ENCODE peak calls at places on chromosomes 16 and 17, in four cellular contexts. M, F, Z and Y are unnamed samples.

GRCh38 chr16:68744744-68745280 is 7.7 kb downstream of the CDH1 start:
- DNase-seq in F (no peak), M (peak), Z (no peak), Y (no peak)

GRCh38 chr16:19348578-19349315 is 63.2 kb downstream of the CLEC19A start:
- DNase-seq in F (no peak), M (no peak), Z (no peak), Y (no peak)

GRCh38 chr16:53052519-53053501 is at the start of gene CHD9NB:
- DNase-seq in Z (peak), F (no peak), M (peak), Y (no peak)

GRCh38 chr17:38452719-38453118 is 24.5 kb downstream of the ARHGAP23 start:
- DNase-seq in M (no peak), F (no peak), Z (no peak), Y (no peak)

GRCh38 chr16:31225193-31225592 is 8.3 kb upstream of the PYDC1 start:
- DNase-seq in Z (no peak), F (no peak), M (no peak), Y (no peak)

GRCh38 chr16:10265770-10266615 is 83.8 kb upstream of the GRIN2A start:
- DNase-seq in M (no peak), F (no peak), Z (no peak), Y (no peak)

GRCh38 chr17:9217151-9218067 is 196.1 kb downstream of the NTN1 start:
- DNase-seq in F (no peak), Z (no peak), M (no peak), Y (no peak)

GRCh38 chr16:66003196-66003595 is 363.3 kb upstream of the CDH5 start:
- DNase-seq in F (no peak), M (no peak), Z (no peak), Y (no peak)

GRCh38 chr17:34571428-34572130 is 7.8 kb upstream of the TMEM132E start:
- DNase-seq in M (no peak), Z (no peak), F (no peak), Y (no peak)

GRCh38 chr16:80580109-80580832 is 39.5 kb downstream of the DYNLRB2 start:
- DNase-seq in Z (no peak), F (peak), M (no peak), Y (peak)

GRCh38 chr16:78097522-78097921 is 1.9 kb upstream of the WWOX start:
- DNase-seq in F (no peak), M (no peak), Z (no peak), Y (no peak)

GRCh38 chr16:11535494-11535893 is 51.2 kb downstream of the LITAF start:
- DNase-seq in M (no peak), F (no peak), Z (no peak), Y (no peak)

GRCh38 chr17:27762527-27763305 is 37.6 kb downstream of the NOS2 start:
- DNase-seq in M (no peak), F (no peak), Z (peak), Y (no peak)

GRCh38 chr17:66221755-66222530 is 7.3 kb downstream of the APOH start:
- DNase-seq in F (no peak), M (no peak), Z (no peak), Y (no peak)

GRCh38 chr16:49183911-49184310 is 97.7 kb downstream of the CBLN1 start:
- DNase-seq in Z (peak), F (no peak), M (peak), Y (no peak)

GRCh38 chr16:72635104-72635503 is 412.8 kb downstream of the ZFHX3 start:
- DNase-seq in F (no peak), Z (no peak), M (no peak), Y (no peak)

GRCh38 chr16:65717006-65717720 is 595.3 kb upstream of the CDH11 start:
- DNase-seq in F (no peak), Z (no peak), M (no peak), Y (no peak)

GRCh38 chr16:10968509-10968908 is 24.1 kb downstream of the CLEC16A start:
- DNase-seq in F (no peak), M (no peak), Z (no peak), Y (no peak)

GRCh38 chr17:27980035-27980434 is 62.4 kb upstream of the NLK start:
- DNase-seq in M (no peak), F (no peak), Z (no peak), Y (no peak)

GRCh38 chr17:72465191-72466024 is 344.6 kb downstream of the SOX9 start:
- DNase-seq in F (peak), M (no peak), Z (no peak), Y (no peak)

GRCh38 chr17:75774988-75775668 is 9.5 kb upstream of the UNK start:
- DNase-seq in Z (no peak), F (no peak), M (no peak), Y (no peak)

GRCh38 chr17:33438578-33438977 is 145.5 kb upstream of the ASIC2 start:
- DNase-seq in M (no peak), Z (no peak), F (no peak), Y (no peak)

GRCh38 chr17:56914641-56915263 is 903 bp upstream of the TRIM25 start:
- DNase-seq in M (no peak), F (no peak), Z (peak), Y (no peak)

GRCh38 chr16:82061861-82062525 is 26.9 kb downstream of the HSD17B2 start:
- DNase-seq in M (peak), Z (peak), F (no peak), Y (peak)

GRCh38 chr17:2931426-2931825 is 132.0 kb downstream of the OR1D5 start:
- DNase-seq in F (no peak), Z (no peak), M (no peak), Y (no peak)

GRCh38 chr17:81565231-81565630 is 13.1 kb upstream of the FAAP100 start:
- DNase-seq in Z (no peak), M (no peak), F (no peak), Y (no peak)

GRCh38 chr17:74778960-74779359 is 2.8 kb upstream of the NAT9 start:
- DNase-seq in Z (peak), F (no peak), M (peak), Y (no peak)

GRCh38 chr16:56348168-56349085 is 76.9 kb downstream of the AMFR start:
- DNase-seq in Z (no peak), M (no peak), F (no peak), Y (no peak)

GRCh38 chr16:56347166-56347565 is 78.2 kb downstream of the AMFR start:
- DNase-seq in F (no peak), Z (no peak), M (no peak), Y (no peak)

GRCh38 chr16:56349086-56349415 is 76.3 kb downstream of the AMFR start:
- DNase-seq in F (no peak), M (no peak), Z (no peak), Y (no peak)

GRCh38 chr16:56346131-56346890 is 79.0 kb downstream of the AMFR start:
- DNase-seq in F (no peak), M (no peak), Z (no peak), Y (no peak)

GRCh38 chr16:56347670-56348069 is 77.7 kb downstream of the AMFR start:
- DNase-seq in Z (no peak), M (no peak), F (no peak), Y (no peak)
- TF ChIP-seq SPI1 in Z (no peak), M (no peak), F (no peak), Y (no peak)

DNA sequence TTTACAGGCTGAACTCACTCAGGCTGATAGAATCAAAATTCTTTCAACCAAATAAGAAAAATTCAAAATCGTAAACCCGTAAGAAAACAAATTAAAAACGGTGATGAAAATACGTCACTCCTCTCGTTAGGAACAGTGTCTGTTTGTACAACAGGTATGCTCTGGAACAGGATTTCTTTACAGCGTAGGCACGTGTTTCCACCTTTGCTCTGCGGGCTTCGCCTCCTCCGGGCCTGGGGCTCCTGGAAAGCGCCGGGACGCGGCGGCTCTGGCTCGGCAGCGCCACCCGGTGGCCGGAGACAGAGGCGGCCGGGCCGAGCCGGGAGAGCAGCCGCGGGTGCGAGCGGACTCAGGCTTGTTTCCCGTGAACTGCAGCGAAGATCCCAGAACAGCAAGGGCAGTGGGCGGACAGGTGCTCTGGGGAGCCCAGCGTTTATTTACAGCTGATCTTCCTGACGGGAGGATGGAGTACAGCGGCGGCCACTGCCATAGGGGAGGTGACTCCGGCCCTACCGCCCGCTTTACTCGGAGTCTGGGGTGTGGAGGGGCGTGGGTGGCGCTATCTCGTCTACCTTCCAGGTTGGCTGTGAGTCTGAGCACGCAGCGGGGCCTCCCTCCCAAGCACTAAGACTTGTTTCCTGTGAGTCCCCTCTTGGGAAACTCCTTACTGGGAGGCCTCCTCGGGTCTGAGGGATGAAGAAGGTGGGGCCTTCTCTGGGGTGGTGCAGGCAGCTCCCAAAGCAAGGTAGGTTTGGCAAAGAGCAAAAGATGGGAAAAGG is 40.5 kb upstream of the ATP2A3 start:
- DNase-seq in Z (peak), F (peak), M (peak), Y (peak)
- TF ChIP-seq SPI1 in Z (no peak), F (no peak), M (no peak), Y (no peak)

DNA sequence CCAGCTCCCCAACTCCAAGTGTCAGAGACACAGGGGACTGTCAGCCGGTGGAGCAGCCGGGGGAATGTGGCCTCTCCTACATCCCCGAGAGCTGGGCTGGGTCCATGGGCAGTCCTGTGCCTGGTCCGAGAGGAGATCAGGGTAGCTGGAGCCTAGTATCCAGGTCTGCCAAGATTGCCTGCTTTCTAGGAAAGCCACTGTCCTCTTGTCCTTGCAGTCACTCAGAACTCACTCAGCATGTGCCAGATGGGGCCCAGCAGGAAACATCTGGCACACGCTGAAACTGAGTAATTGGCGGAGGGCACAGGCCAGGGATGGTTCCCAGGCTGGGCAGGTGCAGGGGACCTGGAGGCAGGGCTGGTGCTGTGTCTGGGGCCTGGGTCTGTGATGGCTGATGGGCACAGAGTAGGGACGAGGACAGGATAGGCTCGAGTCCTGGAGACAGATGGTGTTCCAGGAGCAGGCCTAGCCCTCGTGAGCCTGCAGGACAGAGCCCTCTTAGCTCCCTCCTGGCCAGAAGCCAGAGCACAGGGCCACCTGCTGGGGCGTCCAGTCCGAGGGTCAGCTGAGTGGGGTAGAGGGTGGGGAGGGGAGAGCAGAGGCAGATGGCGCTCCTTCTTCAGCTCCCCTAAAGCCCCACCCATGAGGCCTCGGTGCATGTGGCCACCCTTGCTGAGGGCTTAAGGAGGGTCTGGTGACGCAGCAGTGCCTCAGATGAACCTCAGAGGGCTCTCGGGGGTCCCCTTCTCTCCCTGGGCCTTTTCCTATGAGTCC is 31.1 kb downstream of the ADCY7 start:
- DNase-seq in M (no peak), F (no peak), Z (no peak), Y (no peak)
- TF ChIP-seq SPI1 in M (no peak), F (no peak), Z (no peak), Y (no peak)

GRCh38 chr17:77744268-77744988 is 214.1 kb upstream of the TNRC6C start:
- DNase-seq in F (no peak), Z (no peak), M (no peak), Y (no peak)

GRCh38 chr17:77740481-77740880 is 218.0 kb upstream of the TNRC6C start:
- DNase-seq in F (no peak), M (no peak), Z (no peak), Y (no peak)

GRCh38 chr17:77741109-77741508 is 217.4 kb upstream of the TNRC6C start:
- DNase-seq in F (no peak), M (peak), Z (peak), Y (no peak)

GRCh38 chr17:77745702-77746101 is 212.8 kb upstream of the TNRC6C start:
- DNase-seq in F (no peak), M (no peak), Z (no peak), Y (no peak)

GRCh38 chr17:77742579-77742978 is 215.9 kb upstream of the TNRC6C start:
- DNase-seq in M (no peak), Z (no peak), F (no peak), Y (no peak)
- TF ChIP-seq SPI1 in M (no peak), Z (no peak), F (no peak), Y (no peak)

GRCh38 chr17:50364715-50365114 is 8.3 kb downstream of the MRPL27 start:
- DNase-seq in M (no peak), F (no peak), Z (no peak), Y (no peak)

GRCh38 chr17:50362661-50363060 is 10.3 kb downstream of the MRPL27 start:
- DNase-seq in M (no peak), F (no peak), Z (no peak), Y (no peak)

GRCh38 chr17:50361561-50362480 is 11.2 kb downstream of the MRPL27 start:
- DNase-seq in Z (peak), F (no peak), M (peak), Y (peak)

GRCh38 chr17:50364061-50364458 is 8.9 kb downstream of the MRPL27 start:
- DNase-seq in F (no peak), Z (no peak), M (no peak), Y (no peak)

GRCh38 chr17:50363217-50364060 is 9.5 kb downstream of the MRPL27 start:
- DNase-seq in F (no peak), Z (no peak), M (no peak), Y (no peak)
- TF ChIP-seq SPI1 in F (no peak), Z (no peak), M (no peak), Y (no peak)

DNA sequence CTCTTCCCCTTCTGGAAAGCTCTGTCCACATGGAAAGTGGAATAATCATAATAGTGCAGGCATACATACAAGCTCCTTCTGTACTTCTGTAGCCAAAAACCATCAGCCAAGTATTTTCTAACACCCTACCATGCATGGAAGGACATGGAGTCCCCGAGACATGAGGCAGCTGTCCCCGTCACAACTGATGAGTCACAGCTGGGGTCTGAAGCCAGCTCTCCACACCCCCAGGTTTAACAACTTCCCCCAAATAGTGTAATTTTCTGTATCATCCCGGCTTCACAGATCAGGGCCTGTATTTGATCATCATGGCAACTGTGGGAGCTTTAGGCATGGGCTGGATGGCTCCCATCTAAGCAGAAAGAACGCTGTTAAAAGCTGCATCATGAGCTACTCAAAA is 16.6 kb downstream of the C16orf96 start:
- DNase-seq in M (no peak), Z (peak), F (no peak), Y (no peak)
- TF ChIP-seq SPI1 in M (no peak), Z (no peak), F (no peak), Y (no peak)

GRCh38 chr17:79002796-79003593 is 6.6 kb downstream of the CANT1 start:
- DNase-seq in F (no peak), Z (no peak), M (no peak), Y (no peak)
- TF ChIP-seq SPI1 in F (no peak), Z (no peak), M (no peak), Y (no peak)

DNA sequence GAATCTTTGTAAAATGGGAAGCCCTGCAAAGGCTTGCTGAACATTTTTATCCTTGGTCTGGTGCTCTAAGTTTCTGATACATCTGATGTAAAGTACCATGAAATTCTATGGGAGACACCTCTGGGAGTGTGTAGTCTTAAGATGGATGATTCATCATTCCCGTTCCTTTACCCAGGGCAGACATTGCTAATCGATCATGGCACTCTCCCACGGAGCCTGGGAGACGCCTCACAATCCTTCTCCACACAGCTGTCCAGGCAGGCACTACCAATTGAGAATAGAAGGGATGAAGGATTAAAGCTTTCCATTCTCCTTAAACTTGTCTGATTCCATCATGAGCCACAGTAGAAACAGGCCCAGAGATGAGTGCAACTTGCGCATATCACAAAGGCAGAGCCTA is 144.8 kb downstream of the GSG1L start:
- DNase-seq in Z (no peak), M (no peak), F (no peak), Y (no peak)
- TF ChIP-seq SPI1 in Z (no peak), M (no peak), F (no peak), Y (no peak)

GRCh38 chr17:73586921-73587680 is 57.1 kb downstream of the SDK2 start:
- DNase-seq in M (no peak), Z (peak), F (no peak), Y (no peak)
- TF ChIP-seq SPI1 in M (no peak), Z (no peak), F (no peak), Y (no peak)

GRCh38 chr16:2150418-2151187 is 2.2 kb downstream of the RAB26 start:
- DNase-seq in F (no peak), Z (peak), M (peak), Y (no peak)

GRCh38 chr16:2155091-2156024 is at the start of gene TRAF7:
- DNase-seq in M (peak), Z (peak), F (peak), Y (peak)

GRCh38 chr16:2151188-2152091 is 3.0 kb downstream of the RAB26 start:
- DNase-seq in Z (peak), M (peak), F (no peak), Y (no peak)

GRCh38 chr16:2154533-2155090 is 970 bp upstream of the TRAF7 start:
- DNase-seq in M (no peak), F (no peak), Z (no peak), Y (no peak)

GRCh38 chr16:2152695-2153506 is 2.7 kb upstream of the TRAF7 start:
- DNase-seq in F (no peak), M (peak), Z (peak), Y (no peak)
- TF ChIP-seq SPI1 in F (no peak), M (no peak), Z (no peak), Y (no peak)